ENCODE peak calls at places on chromosomes 6 and 20, in seven cellular contexts. W is substantia nigra, Q is caudate nucleus, B is uterus, F is astrocyte, S is GM23338, D is right cardiac atrium. Z is an unnamed sample.

GRCh38 chr6:65191412-65191811 is 515.6 kb downstream of the EYS start:
- DNase-seq in W (no peak), Q (no peak), B (no peak), F (no peak), S (peak), D (no peak), Z (no peak)

GRCh38 chr6:39934060-39934757 is at the start of gene MOCS1:
- DNase-seq in W (peak), Q (peak), B (peak), F (peak), S (peak), D (peak), Z (peak)

GRCh38 chr6:139064981-139065665 is 36.6 kb downstream of the ABRACL start:
- DNase-seq in W (no peak), Q (no peak), B (no peak), F (no peak), S (no peak), D (no peak), Z (no peak)

GRCh38 chr6:20802596-20802995 is 268.3 kb downstream of the CDKAL1 start:
- DNase-seq in W (no peak), Q (no peak), B (no peak), F (no peak), S (no peak), D (no peak), Z (no peak)

GRCh38 chr6:120290964-120291363 is 941.4 kb upstream of the MAN1A1 start:
- DNase-seq in W (no peak), Q (no peak), B (no peak), F (no peak), S (no peak), D (no peak), Z (no peak)

GRCh38 chr6:116329156-116329555 is 41.6 kb upstream of the DSE start:
- DNase-seq in W (no peak), Q (no peak), B (no peak), F (no peak), S (no peak), D (no peak), Z (no peak)

GRCh38 chr6:34566830-34567546 is 10.9 kb upstream of the SPDEF start:
- DNase-seq in W (no peak), Q (no peak), B (no peak), F (no peak), S (no peak), D (no peak), Z (no peak)

GRCh38 chr6:158644227-158645063 is at the start of gene DYNLT1:
- DNase-seq in W (peak), Q (peak), B (peak), F (peak), S (peak), D (peak), Z (peak)

GRCh38 chr6:38470548-38470947 is 169.2 kb downstream of the BTBD9 start:
- DNase-seq in W (no peak), Q (no peak), B (no peak), F (no peak), S (no peak), D (no peak), Z (no peak)

GRCh38 chr20:10483691-10484090 is 48.6 kb downstream of the SLX4IP start:
- DNase-seq in W (no peak), Q (no peak), B (no peak), F (no peak), S (no peak), D (no peak), Z (no peak)

GRCh38 chr6:98014791-98015201 is 731.8 kb upstream of the MMS22L start:
- DNase-seq in W (no peak), Q (no peak), B (no peak), F (no peak), S (peak), D (no peak), Z (no peak)

GRCh38 chr20:6282642-6283041 is 159.8 kb upstream of the FERMT1 start:
- DNase-seq in W (no peak), Q (no peak), B (no peak), F (no peak), S (peak), D (no peak), Z (no peak)

GRCh38 chr6:81669445-81669844 is 83.0 kb downstream of the TENT5A start:
- DNase-seq in W (no peak), Q (no peak), B (no peak), F (no peak), S (no peak), D (no peak), Z (no peak)

DNA sequence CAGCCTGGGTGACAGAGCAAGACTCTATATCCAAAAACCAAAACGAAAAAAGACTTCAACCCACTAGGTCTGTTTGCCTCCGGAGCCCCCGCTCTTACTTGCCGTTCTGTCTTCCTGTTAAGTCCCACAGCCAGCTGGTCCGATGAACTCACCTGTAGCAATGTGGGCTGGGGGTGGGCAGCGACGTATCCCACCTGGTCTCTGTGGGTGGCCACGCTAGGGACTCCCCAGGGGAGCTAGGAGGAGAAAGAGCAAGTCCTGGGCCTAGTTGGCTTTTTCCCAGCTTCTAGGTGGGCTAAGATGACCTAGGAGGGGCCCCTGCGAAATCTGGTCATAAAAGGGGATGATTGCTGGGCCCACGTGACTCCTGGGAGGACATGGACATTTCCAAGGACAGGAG is 166.0 kb upstream of the KCNG1 start:
- DNase-seq in W (no peak), Q (no peak), B (no peak), F (no peak), S (no peak), D (no peak), Z (no peak)
- H3K27ac ChIP-seq in W (no peak), Q (no peak), B (no peak), F (no peak), S (no peak), D (no peak), Z (no peak)

DNA sequence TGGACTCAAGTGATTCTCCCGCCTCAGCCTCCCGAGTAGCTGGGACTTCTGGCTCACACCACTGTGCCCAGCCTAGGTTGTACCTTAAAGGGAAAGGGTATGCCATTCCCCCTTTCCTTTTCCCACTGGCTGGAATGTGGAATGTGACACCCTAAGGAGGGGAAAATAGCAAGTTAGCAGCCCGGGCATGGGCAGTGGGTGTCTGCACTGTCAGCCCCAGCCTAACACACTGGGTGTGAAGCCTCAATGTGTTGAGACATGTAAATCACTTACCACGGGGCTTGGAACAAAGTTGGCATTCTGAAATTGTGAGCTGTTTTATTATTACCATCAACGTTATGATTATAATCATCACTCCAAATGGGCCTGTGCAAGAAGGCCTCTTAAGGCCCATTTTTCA is 80.8 kb upstream of the PTPN1 start:
- DNase-seq in W (no peak), Q (no peak), B (no peak), F (no peak), S (no peak), D (no peak), Z (no peak)
- H3K27ac ChIP-seq in W (no peak), Q (no peak), B (no peak), F (no peak), S (no peak), D (no peak), Z (no peak)

DNA sequence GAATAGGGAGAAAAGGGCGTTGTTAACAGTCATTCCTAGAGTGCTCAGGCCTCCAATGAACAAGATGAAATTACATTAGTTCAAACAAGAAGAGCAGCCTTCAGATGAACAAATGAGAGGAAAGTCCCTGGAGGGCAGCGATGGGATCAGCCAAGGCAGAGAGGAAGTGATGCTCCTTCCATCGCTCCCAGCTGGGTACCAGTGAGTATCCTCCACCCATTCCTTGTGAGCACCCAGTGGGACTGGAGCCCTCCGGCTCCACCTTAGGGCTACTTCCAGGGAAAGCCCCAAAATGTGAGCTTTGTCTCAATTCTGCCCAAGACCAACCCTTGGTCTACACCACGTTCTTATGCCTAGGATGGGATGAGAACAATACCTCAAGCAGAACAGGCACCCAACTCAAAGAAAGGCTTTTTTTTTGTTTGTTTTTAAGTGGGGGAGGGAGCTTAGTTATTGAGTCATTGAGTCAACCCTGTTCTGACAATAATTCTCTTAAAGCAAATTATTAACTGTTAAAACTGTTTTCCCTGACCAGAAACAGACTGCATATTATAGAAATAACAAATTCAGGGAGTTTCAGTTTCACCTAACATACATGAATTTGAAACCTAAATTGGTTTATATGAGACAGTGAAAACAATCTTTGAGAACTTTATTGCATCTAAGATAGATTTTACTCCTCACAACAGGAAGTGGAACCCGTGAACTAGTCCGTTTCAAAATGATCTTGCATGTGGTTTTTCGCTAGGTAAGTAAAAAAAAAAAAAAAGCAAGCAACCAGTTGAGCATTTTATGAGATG is 106.9 kb downstream of the IPCEF1 start:
- DNase-seq in W (no peak), Q (no peak), B (no peak), F (no peak), S (no peak), D (no peak), Z (no peak)
- H3K27ac ChIP-seq in W (no peak), Q (no peak), B (no peak), F (no peak), S (no peak), D (no peak), Z (no peak)

DNA sequence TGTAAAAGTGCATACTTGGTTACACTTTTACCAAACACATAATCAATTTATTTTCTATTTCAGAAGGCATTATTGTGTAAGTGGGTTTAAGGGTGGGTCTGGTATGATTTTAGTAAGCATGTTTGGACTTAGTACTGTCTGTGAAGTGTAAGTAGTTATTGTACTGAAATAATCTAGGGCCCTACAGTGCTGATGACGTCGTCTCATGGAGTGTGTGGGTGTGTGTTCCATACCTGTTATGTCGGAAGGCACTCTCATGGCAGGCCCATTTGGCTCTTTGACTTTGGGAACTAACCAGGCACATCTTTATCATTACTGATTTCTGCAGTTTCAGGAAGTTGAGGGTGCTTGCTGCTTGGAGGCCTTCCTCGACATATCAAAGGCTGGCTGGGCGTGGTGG is 155.1 kb downstream of the SASH1 start:
- DNase-seq in W (no peak), Q (no peak), B (no peak), F (peak), S (no peak), D (no peak), Z (no peak)
- H3K27ac ChIP-seq in W (no peak), Q (no peak), B (peak), F (no peak), S (no peak), D (no peak), Z (peak)

DNA sequence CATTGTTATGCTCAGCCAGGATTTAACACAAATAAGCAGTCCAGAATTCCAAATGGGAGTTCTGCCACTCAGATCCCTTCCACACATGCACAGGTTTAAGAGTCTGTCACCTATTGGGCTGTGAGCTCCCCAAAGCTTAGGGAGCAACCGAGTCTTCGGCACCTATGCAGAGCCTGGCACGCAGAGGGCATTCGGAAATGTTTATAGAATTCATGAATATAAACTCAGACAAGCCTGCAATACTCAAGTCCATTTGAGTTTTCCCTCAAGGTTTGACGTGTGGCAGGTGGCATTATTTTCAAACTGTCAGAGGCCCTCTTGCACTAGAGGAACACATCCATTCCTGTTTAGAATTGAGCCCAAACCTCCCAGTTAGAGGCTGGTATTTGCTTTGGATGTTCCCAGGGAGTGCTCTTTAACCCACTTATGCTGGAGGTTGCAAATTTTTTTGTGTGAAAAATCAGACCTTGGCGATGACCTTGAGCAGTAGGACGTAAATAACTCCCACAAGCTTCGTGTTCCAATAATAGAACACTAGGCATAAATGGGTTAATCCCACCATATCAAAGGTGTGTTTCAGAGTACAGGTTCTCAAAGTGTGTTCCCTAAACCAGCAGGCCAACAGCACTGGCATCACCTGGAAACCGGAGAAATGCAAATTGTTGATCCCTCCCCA is 28.1 kb downstream of the MAP1LC3A start:
- DNase-seq in W (no peak), Q (no peak), B (no peak), F (no peak), S (no peak), D (no peak), Z (no peak)
- H3K27ac ChIP-seq in W (no peak), Q (no peak), B (no peak), F (no peak), S (no peak), D (no peak), Z (no peak)

GRCh38 chr6:37257634-37258404 is at the start of the genes TBC1D22B and TMEM217:
- DNase-seq in W (peak), Q (peak), B (peak), F (peak), S (peak), D (peak), Z (peak)

GRCh38 chr6:37258405-37258704 is 411 bp upstream of the TMEM217 start:
- DNase-seq in W (no peak), Q (no peak), B (no peak), F (no peak), S (no peak), D (no peak), Z (no peak)

GRCh38 chr6:37257320-37257633 is 295 bp upstream of the TBC1D22B start:
- DNase-seq in W (no peak), Q (no peak), B (no peak), F (no peak), S (peak), D (no peak), Z (no peak)

GRCh38 chr6:37258716-37259115 is 772 bp upstream of the TMEM217 start:
- DNase-seq in W (no peak), Q (no peak), B (no peak), F (no peak), S (no peak), D (no peak), Z (no peak)

GRCh38 chr6:37256692-37257319 is 766 bp upstream of the TBC1D22B start:
- DNase-seq in W (no peak), Q (no peak), B (no peak), F (no peak), S (no peak), D (no peak), Z (no peak)
- H3K27ac ChIP-seq in W (no peak), Q (no peak), B (peak), F (no peak), S (no peak), D (no peak), Z (no peak)

GRCh38 chr20:40882173-40882572 is 146.4 kb upstream of the TOP1 start:
- DNase-seq in W (no peak), Q (no peak), B (no peak), F (no peak), S (no peak), D (no peak), Z (no peak)
- H3K27ac ChIP-seq in W (no peak), Q (no peak), B (no peak), F (no peak), S (no peak), D (no peak), Z (no peak)

DNA sequence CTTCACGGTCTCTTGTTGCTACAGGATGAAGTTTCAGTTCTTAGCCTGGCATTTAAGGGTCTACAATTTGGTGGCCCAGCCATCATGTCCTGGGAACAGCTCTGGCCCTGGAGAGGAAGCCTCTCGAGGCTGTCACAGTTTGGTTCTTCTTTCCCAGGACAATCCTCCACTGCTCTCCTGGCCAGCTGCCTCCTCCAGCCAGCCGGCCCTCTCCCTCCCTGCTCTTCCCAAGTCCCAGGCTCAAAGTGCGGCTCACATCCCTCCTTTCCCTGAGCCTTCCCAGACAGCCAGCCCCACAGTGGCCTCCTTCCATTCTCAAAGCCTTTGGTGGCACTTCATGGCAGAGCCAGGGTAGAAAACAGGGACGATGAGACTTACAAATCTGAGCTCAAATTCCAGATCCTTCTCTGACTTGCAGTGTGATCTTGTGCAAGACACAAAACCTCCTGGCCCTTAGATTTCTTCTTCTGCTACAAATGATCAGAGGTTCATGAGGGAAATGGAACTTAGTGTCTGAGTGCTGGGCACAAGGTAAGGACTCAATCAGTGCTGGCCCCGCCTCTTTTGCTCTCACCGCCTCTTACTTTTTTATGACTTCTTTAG is 223.8 kb upstream of the ECI2 start:
- DNase-seq in W (no peak), Q (no peak), B (no peak), F (no peak), S (no peak), D (no peak), Z (no peak)
- H3K27ac ChIP-seq in W (no peak), Q (peak), B (peak), F (peak), S (peak), D (peak), Z (peak)

GRCh38 chr20:58236612-58237317 is 8.3 kb upstream of the ANKRD60 start:
- DNase-seq in W (peak), Q (peak), B (peak), F (peak), S (peak), D (peak), Z (no peak)
- H3K27ac ChIP-seq in W (no peak), Q (no peak), B (peak), F (no peak), S (no peak), D (no peak), Z (no peak)

Z was measured in coronary artery.